ENCODE peak calls at places on chromosomes 11 and 22, in nine cellular contexts. V is NCI-H2081; G is stimulated activated CD4-positive, alpha-beta T cell treated with anti-CD3 and anti-CD28 coated beads, Interleukin-15, amount 100 ng/mL, for 24 hours; W is hepatic stellate cell; F is left cardiac atrium; N is NCI-H69; T is H4; Y is pulmonary artery endothelial cell; Q is CD4-positive, alpha-beta memory T cell. Z is an unnamed sample.

GRCh38 chr11:30254307-30255298 is 23.8 kb downstream of the FSHB start:
- DNase-seq in T (peak), Y (no peak), Q (no peak), F (no peak), V (no peak), N (peak), G (no peak), W (no peak), Z (no peak)

GRCh38 chr22:23533328-23533762 is 46.7 kb downstream of the IGLL1 start:
- DNase-seq in W (no peak), G (peak), F (no peak), Q (no peak), Y (no peak), T (no peak), N (peak), V (no peak), Z (no peak)

GRCh38 chr11:11345099-11345498 is 8.0 kb downstream of the CSNK2A3 start:
- DNase-seq in T (no peak), W (no peak), Q (no peak), N (no peak), V (no peak), Y (no peak), G (no peak), F (no peak), Z (no peak)

GRCh38 chr11:59556115-59556882 is 45.0 kb downstream of the OR4D9 start:
- DNase-seq in V (peak), W (peak), T (peak), F (peak), Y (no peak), N (peak), Q (peak), G (peak), Z (peak)

GRCh38 chr11:119376197-119376847 is 5.2 kb downstream of the USP2 start:
- DNase-seq in W (no peak), T (no peak), G (no peak), F (peak), Q (no peak), Y (no peak), N (peak), V (no peak), Z (no peak)

GRCh38 chr11:98545544-98546175 is 475.1 kb upstream of the CNTN5 start:
- DNase-seq in W (no peak), N (no peak), G (no peak), V (no peak), F (no peak), Q (no peak), Y (no peak), T (no peak), Z (no peak)

GRCh38 chr11:126917531-126918204 is 82.9 kb downstream of the KIRREL3 start:
- DNase-seq in F (no peak), Q (no peak), G (peak), T (peak), N (no peak), V (no peak), Y (no peak), W (peak), Z (peak)

GRCh38 chr22:28332410-28332809 is 347.2 kb downstream of the TTC28 start:
- DNase-seq in T (no peak), G (no peak), N (peak), F (no peak), V (no peak), W (no peak), Y (no peak), Q (no peak), Z (no peak)

GRCh38 chr11:88284306-88285057 is 53.1 kb downstream of the CTSC start:
- DNase-seq in F (no peak), W (no peak), T (no peak), Y (peak), V (no peak), Q (no peak), N (peak), G (no peak), Z (no peak)

GRCh38 chr11:122248939-122249338 is 132.9 kb upstream of the BLID start:
- DNase-seq in F (no peak), G (no peak), Y (no peak), T (no peak), N (no peak), W (no peak), Q (no peak), V (no peak), Z (no peak)

GRCh38 chr11:120391297-120391696 is 55.1 kb downstream of the ARHGEF12 start:
- DNase-seq in V (no peak), G (no peak), Q (no peak), N (no peak), F (no peak), T (no peak), Y (no peak), W (no peak), Z (no peak)

GRCh38 chr11:97743205-97743742 is 1277.5 kb upstream of the CNTN5 start:
- DNase-seq in V (no peak), F (no peak), Y (no peak), T (peak), W (no peak), N (peak), Q (no peak), G (no peak), Z (no peak)

GRCh38 chr22:20084547-20085413 is 4.7 kb downstream of the DGCR8 start:
- DNase-seq in V (no peak), N (peak), G (peak), Q (no peak), T (no peak), F (peak), Y (no peak), W (no peak), Z (no peak)

GRCh38 chr11:60810151-60810550 is 25.0 kb downstream of the MS4A10 start:
- DNase-seq in Q (no peak), N (no peak), V (no peak), G (no peak), W (no peak), Y (no peak), T (no peak), F (no peak), Z (no peak)

GRCh38 chr11:131668867-131669780 is 298.7 kb downstream of the NTM start:
- DNase-seq in G (peak), Q (no peak), N (peak), T (peak), Y (no peak), V (peak), W (peak), F (peak), Z (no peak)

GRCh38 chr22:49243335-49243734 is 584.3 kb downstream of the BRD1 start:
- DNase-seq in Y (no peak), Q (no peak), N (no peak), T (no peak), V (no peak), W (no peak), F (no peak), G (no peak), Z (no peak)

GRCh38 chr22:19499880-19500242 is 20.1 kb downstream of the CDC45 start:
- DNase-seq in W (no peak), V (no peak), N (no peak), F (no peak), T (no peak), G (no peak), Y (no peak), Q (no peak), Z (no peak)

GRCh38 chr11:6927030-6927617 is 898 bp downstream of the ZNF215 start:
- DNase-seq in N (peak), Q (no peak), F (no peak), G (no peak), V (no peak), Y (no peak), T (no peak), W (no peak), Z (no peak)

GRCh38 chr11:14703731-14704130 is 60.1 kb downstream of the PDE3B start:
- DNase-seq in F (no peak), N (no peak), Y (no peak), W (no peak), Q (no peak), G (no peak), V (no peak), T (no peak), Z (no peak)

GRCh38 chr11:115774756-115775155 is 270.5 kb upstream of the CADM1 start:
- DNase-seq in F (no peak), V (no peak), W (no peak), N (no peak), Y (no peak), Q (no peak), G (no peak), T (no peak), Z (no peak)

GRCh38 chr22:21000215-21000986 is 1.5 kb downstream of the THAP7 start:
- DNase-seq in V (no peak), N (peak), G (peak), T (no peak), F (no peak), Y (no peak), Q (no peak), W (no peak), Z (no peak)

GRCh38 chr22:46368422-46368821 is 32.9 kb downstream of the TRMU start:
- DNase-seq in Q (no peak), F (no peak), Y (no peak), T (no peak), V (no peak), G (no peak), W (no peak), N (no peak), Z (no peak)

GRCh38 chr11:12802418-12803085 is 128.3 kb downstream of the TEAD1 start:
- DNase-seq in F (peak), Y (peak), N (peak), T (peak), G (peak), W (no peak), V (peak), Q (no peak), Z (no peak)

GRCh38 chr11:119319702-119320592 is 3.0 kb upstream of the MCAM start:
- DNase-seq in G (no peak), T (no peak), W (no peak), F (peak), N (peak), Y (peak), V (no peak), Q (no peak), Z (no peak)

GRCh38 chr22:36910461-36910860 is 3.0 kb upstream of the CSF2RB start:
- DNase-seq in Q (no peak), T (no peak), G (no peak), V (no peak), Y (no peak), N (no peak), W (no peak), F (no peak), Z (no peak)

GRCh38 chr11:129864811-129865210 is 30.6 kb downstream of the NFRKB start:
- DNase-seq in G (no peak), Y (no peak), N (no peak), W (no peak), V (no peak), F (no peak), Q (no peak), T (no peak), Z (no peak)

GRCh38 chr22:44352378-44353062 is 39.8 kb upstream of the SHISAL1 start:
- DNase-seq in N (no peak), T (no peak), Q (no peak), G (no peak), F (peak), V (no peak), W (no peak), Y (no peak), Z (no peak)

GRCh38 chr11:108122166-108122628 is 830 bp downstream of the ACAT1 start:
- DNase-seq in T (no peak), V (no peak), F (no peak), Y (no peak), W (peak), N (peak), Q (no peak), G (no peak), Z (no peak)

GRCh38 chr11:67489203-67489859 is 6.5 kb downstream of the AIP start:
- DNase-seq in W (no peak), V (no peak), G (no peak), Y (no peak), N (no peak), Q (no peak), F (no peak), T (no peak), Z (no peak)

GRCh38 chr11:95459268-95460040 is 228.5 kb upstream of the SESN3 start:
- DNase-seq in F (no peak), W (no peak), Y (no peak), Q (no peak), N (peak), T (no peak), G (no peak), V (no peak), Z (no peak)

GRCh38 chr11:3165916-3166267 is 782 bp upstream of the OSBPL5 start:
- DNase-seq in N (no peak), F (peak), Y (no peak), W (no peak), Q (no peak), V (no peak), T (no peak), G (no peak), Z (no peak)

GRCh38 chr11:125404811-125405481 is 91.1 kb downstream of the FEZ1 start:
- DNase-seq in G (peak), W (peak), Y (no peak), N (peak), F (peak), V (peak), T (peak), Q (peak), Z (peak)

GRCh38 chr11:65429069-65429681 is 6.6 kb downstream of the NEAT1 start:
- DNase-seq in Y (no peak), T (peak), V (no peak), Q (no peak), N (peak), W (no peak), G (peak), F (no peak), Z (no peak)

GRCh38 chr22:41184679-41185078 is 20.4 kb upstream of the L3MBTL2 start:
- DNase-seq in Y (no peak), N (no peak), W (no peak), Q (no peak), V (no peak), F (no peak), T (no peak), G (no peak), Z (no peak)

GRCh38 chr11:129840236-129840635 is 24.6 kb downstream of the TMEM45B start:
- DNase-seq in N (no peak), F (no peak), Q (no peak), G (no peak), W (no peak), T (no peak), Y (no peak), V (no peak), Z (no peak)

GRCh38 chr11:36131719-36132349 is 157.4 kb downstream of the COMMD9 start:
- DNase-seq in G (no peak), V (no peak), Q (no peak), Y (peak), N (peak), F (peak), T (no peak), W (peak), Z (peak)

GRCh38 chr11:113690619-113691569 is 15.2 kb downstream of the TMPRSS5 start:
- DNase-seq in N (peak), T (peak), Q (no peak), G (peak), F (no peak), V (no peak), W (peak), Y (no peak), Z (peak)